ENCODE peak calls at places on chromosome 2, in six cellular contexts. T is A549, P is GM12878, R is K562, B is endothelial cell of umbilical vein, V is HepG2. U is an unnamed sample.
A peak's percentile ranks its signal among the peaks of the same experiment; 100 is the strongest.

GRCh38 chr2:144237845-144238637 is 281.9 kb downstream of the ZEB2 start:
- DNase-seq in R (no peak), P (no peak), V (peak; percentile 2), B (no peak), T (no peak), U (peak; percentile 86)

GRCh38 chr2:237072067-237072931 is 13.4 kb upstream of the COPS8 start:
- DNase-seq in B (peak; percentile 72), P (no peak), V (peak; percentile 51), T (peak; percentile 33), R (peak; percentile 60), U (peak; percentile 67)

GRCh38 chr2:139529045-139529444 is 748.9 kb upstream of the NXPH2 start:
- DNase-seq in R (no peak), B (no peak), T (no peak), P (no peak), V (no peak), U (no peak)

GRCh38 chr2:74671479-74671878 is 17.4 kb downstream of the SEMA4F start:
- DNase-seq in T (no peak), V (no peak), P (no peak), B (peak; percentile 43), R (no peak), U (no peak)

GRCh38 chr2:209269024-209269423 is 154.8 kb upstream of the MAP2 start:
- DNase-seq in P (no peak), T (no peak), V (no peak), R (no peak), B (no peak), U (no peak)

GRCh38 chr2:74387346-74387745 is 7.2 kb upstream of the DCTN1 start:
- DNase-seq in R (no peak), B (no peak), P (no peak), V (no peak), T (no peak), U (no peak)

GRCh38 chr2:55809875-55810620 is 113.5 kb downstream of the EFEMP1 start:
- DNase-seq in V (no peak), T (no peak), R (no peak), P (no peak), B (no peak), U (no peak)

GRCh38 chr2:138827426-138828054 is 47.4 kb upstream of the NXPH2 start:
- DNase-seq in B (peak; percentile 66), P (peak; percentile 31), V (peak; percentile 74), R (peak; percentile 67), T (peak; percentile 30), U (peak; percentile 71)

GRCh38 chr2:205077159-205077558 is 531.9 kb downstream of the PARD3B start:
- DNase-seq in V (no peak), R (no peak), T (no peak), B (peak; percentile 12), P (no peak), U (no peak)

GRCh38 chr2:51028829-51029228 is 3.1 kb downstream of the NRXN1 start:
- DNase-seq in V (no peak), T (no peak), R (no peak), B (no peak), P (no peak), U (peak; percentile 89)

GRCh38 chr2:119821266-119821665 is 61.5 kb downstream of the PTPN4 start:
- DNase-seq in V (no peak), R (no peak), T (no peak), P (no peak), B (peak; percentile 57), U (no peak)

GRCh38 chr2:10229462-10230099 is 73.1 kb upstream of the HPCAL1 start:
- DNase-seq in T (no peak), B (no peak), R (no peak), V (no peak), P (no peak), U (no peak)

GRCh38 chr2:160613466-160614153 is 120.0 kb upstream of the RBMS1 start:
- DNase-seq in V (no peak), R (no peak), T (no peak), P (no peak), B (peak; percentile 34), U (peak; percentile 56)

GRCh38 chr2:145273840-145274239 is 753.9 kb upstream of the ZEB2 start:
- DNase-seq in P (no peak), V (no peak), T (no peak), B (no peak), R (no peak), U (peak; percentile 55)
- TF ChIP-seq MAX in P (no peak), V (no peak), T (no peak), B (no peak), R (no peak), U (no peak)

GRCh38 chr2:191020742-191021381 is 6.9 kb upstream of the STAT1 start:
- DNase-seq in T (peak; percentile 17), V (peak; percentile 71), B (no peak), R (peak; percentile 37), P (no peak), U (peak; percentile 88)
- TF ChIP-seq CTCF in T (no peak), V (no peak), B (no peak), R (no peak), P (no peak), U (no peak)

GRCh38 chr2:47236503-47237215 is 81.6 kb upstream of the STPG4 start:
- DNase-seq in R (no peak), P (no peak), B (no peak), V (no peak), T (no peak), U (no peak)
- TF ChIP-seq MYC in R (no peak), P (no peak), B (no peak), V (no peak), T (no peak), U (no peak)

DNA sequence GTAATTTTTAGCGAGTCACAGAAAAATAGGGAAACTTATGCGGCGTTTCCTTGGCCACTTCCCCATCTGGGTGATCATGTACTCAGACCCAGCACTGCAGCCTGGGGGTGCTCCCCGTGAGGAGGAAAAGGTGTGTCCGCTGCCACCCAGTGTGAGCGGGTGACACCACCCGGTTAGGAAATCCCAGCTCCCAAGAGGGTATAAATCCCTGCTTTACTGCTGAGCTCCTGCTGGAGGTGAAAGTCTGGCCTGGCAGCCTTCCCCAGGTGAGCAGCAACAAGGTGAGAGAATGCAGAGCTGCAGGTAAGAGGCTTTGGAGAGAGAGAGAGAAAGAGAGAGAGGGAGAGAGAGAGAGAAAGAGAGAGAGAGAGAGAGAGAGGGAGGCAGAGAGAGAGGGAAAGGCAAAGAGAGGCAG is at the start of gene IL1R2:
- DNase-seq in T (no peak), R (no peak), P (no peak), V (no peak), B (no peak), U (peak; percentile 64)
- TF ChIP-seq MAX in T (no peak), R (no peak), P (no peak), V (no peak), B (no peak), U (no peak)